ENCODE peak calls at places on chromosomes 7 and 10, in five cellular contexts. Z is RPMI8226, P is SJCRH30, N is Kasumi-1, F is ELR. G is an unnamed sample.

GRCh38 chr7:25624001-25624400 is 395.7 kb upstream of the NPVF start:
- DNase-seq in N (no peak), P (no peak), F (no peak), Z (no peak), G (no peak)

GRCh38 chr10:110995301-110995700 is 75.9 kb downstream of the SHOC2 start:
- DNase-seq in P (no peak), F (no peak), Z (no peak), N (no peak), G (no peak)

GRCh38 chr10:96565774-96566173 is 21.0 kb downstream of the TM9SF3 start:
- DNase-seq in P (no peak), Z (no peak), F (peak; percentile 68), N (no peak), G (no peak)

GRCh38 chr10:111560042-111560441 is 483.2 kb downstream of the ADRA2A start:
- DNase-seq in N (no peak), P (no peak), F (no peak), Z (no peak), G (no peak)

GRCh38 chr7:29485376-29486190 is 78.1 kb upstream of the PRR15 start:
- DNase-seq in N (no peak), F (no peak), P (no peak), Z (no peak), G (no peak)

GRCh38 chr7:49623943-49624342 is 149.5 kb upstream of the VWC2 start:
- DNase-seq in P (no peak), N (no peak), Z (no peak), F (no peak), G (no peak)

GRCh38 chr10:44635181-44635580 is 250.3 kb upstream of the CXCL12 start:
- DNase-seq in P (no peak), Z (no peak), N (no peak), F (no peak), G (no peak)

GRCh38 chr10:84238909-84239308 is 2.4 kb downstream of the LRIT1 start:
- DNase-seq in F (peak; percentile 3), N (no peak), Z (no peak), P (no peak), G (no peak)

GRCh38 chr10:97574374-97575100 is 2.0 kb downstream of the ANKRD2 start:
- DNase-seq in P (peak; percentile 59), F (peak; percentile 84), N (no peak), Z (peak; percentile 90), G (no peak)

GRCh38 chr10:132388901-132389630 is 7.9 kb upstream of the PWWP2B start:
- DNase-seq in F (peak; percentile 24), P (no peak), Z (no peak), N (no peak), G (no peak)

GRCh38 chr7:154649434-154649833 is 353.5 kb downstream of the PAXIP1 start:
- DNase-seq in Z (peak; percentile 85), F (no peak), P (no peak), N (no peak), G (no peak)

GRCh38 chr7:33761440-33762080 is 143.8 kb upstream of the BMPER start:
- DNase-seq in F (no peak), Z (no peak), P (peak; percentile 82), N (no peak), G (no peak)

GRCh38 chr7:120273476-120273975 is 551 bp downstream of the KCND2 start:
- DNase-seq in P (no peak), F (peak; percentile 0), Z (peak; percentile 54), N (no peak), G (peak; percentile 33)

GRCh38 chr10:99002392-99002791 is 233.3 kb downstream of the HPSE2 start:
- DNase-seq in F (no peak), P (no peak), Z (no peak), N (no peak), G (no peak)

GRCh38 chr7:47816647-47817046 is 131.6 kb downstream of the PKD1L1 start:
- DNase-seq in P (no peak), N (no peak), Z (no peak), F (peak; percentile 72), G (no peak)

GRCh38 chr10:14954001-14954770 is at the start of gene DCLRE1C:
- DNase-seq in F (peak; percentile 93), Z (peak; percentile 97), P (peak; percentile 89), N (peak; percentile 98), G (peak; percentile 96)

GRCh38 chr7:28609608-28610007 is 197.3 kb downstream of the CREB5 start:
- DNase-seq in F (no peak), P (peak; percentile 54), Z (no peak), N (no peak), G (no peak)

GRCh38 chr10:71999360-72000072 is 35.3 kb downstream of the CHST3 start:
- DNase-seq in Z (no peak), P (peak; percentile 94), N (no peak), F (peak; percentile 46), G (no peak)

GRCh38 chr10:24951201-24952145 is 933 bp downstream of the PRTFDC1 start:
- DNase-seq in Z (no peak), F (peak; percentile 52), N (no peak), P (no peak), G (peak; percentile 38)

G was measured in activated CD8-positive, alpha-beta T cell treated with anti-CD3 and anti-CD28 coated beads, Interleukin-2, amount 10 ng/mL, durations not matched to agents 7 days and 5 days.